ENCODE peak calls at places on chromosomes 13 and 19, in four cellular contexts. S is GM23338, Q is neural progenitor cell, H is GM23248. Z is an unnamed sample.

GRCh38 chr13:49560270-49561063 is 24.9 kb downstream of the RCBTB1 start:
- DNase-seq in H (peak), S (peak), Q (peak), Z (no peak)

GRCh38 chr19:11530432-11530831 is 1.5 kb upstream of the ECSIT start:
- DNase-seq in S (peak), H (peak), Q (peak), Z (peak)

GRCh38 chr13:36920612-36921185 is 661 bp upstream of the SMAD9 start:
- DNase-seq in S (peak), Q (peak), H (peak), Z (peak)

GRCh38 chr13:98488736-98489135 is 88.2 kb downstream of the STK24 start:
- DNase-seq in S (no peak), Q (no peak), H (no peak), Z (peak)

GRCh38 chr13:42526276-42526675 is 47.7 kb upstream of the TNFSF11 start:
- DNase-seq in H (no peak), Q (no peak), S (no peak), Z (no peak)

GRCh38 chr19:49097453-49098288 is 12.4 kb downstream of the SNRNP70 start:
- DNase-seq in S (peak), Q (peak), H (peak), Z (peak)

GRCh38 chr13:51797664-51798488 is 6.1 kb downstream of the DHRS12 start:
- DNase-seq in Q (peak), H (peak), S (peak), Z (peak)

GRCh38 chr13:89827552-89827951 is 1519.9 kb upstream of the MIR17HG start:
- DNase-seq in Q (no peak), H (no peak), S (no peak), Z (no peak)

GRCh38 chr19:42294471-42295137 is 7.3 kb upstream of the PRR19 start:
- DNase-seq in H (no peak), S (no peak), Q (no peak), Z (no peak)

GRCh38 chr19:43526884-43527859 is at the start of gene ETHE1:
- DNase-seq in H (peak), S (peak), Q (peak), Z (peak)

GRCh38 chr13:31207630-31208549 is 8.1 kb downstream of the B3GLCT start:
- DNase-seq in S (no peak), H (peak), Q (peak), Z (no peak)

GRCh38 chr13:90979059-90979458 is 368.4 kb upstream of the MIR17HG start:
- DNase-seq in S (no peak), H (no peak), Q (no peak), Z (no peak)

GRCh38 chr13:112880221-112880641 is 88.8 kb upstream of the MCF2L start:
- DNase-seq in H (no peak), S (no peak), Q (no peak), Z (no peak)

GRCh38 chr13:28423010-28423409 is 71.9 kb downstream of the FLT1 start:
- DNase-seq in S (no peak), Q (no peak), H (no peak), Z (peak)

GRCh38 chr19:42199440-42200115 is 17.9 kb downstream of the DEDD2 start:
- DNase-seq in H (no peak), Q (no peak), S (peak), Z (peak)

GRCh38 chr13:95492044-95492801 is 60.3 kb upstream of the CLDN10 start:
- DNase-seq in H (no peak), Q (peak), S (peak), Z (no peak)

GRCh38 chr19:21698215-21698614 is 69.2 kb downstream of the ZNF100 start:
- DNase-seq in S (peak), Q (peak), H (peak), Z (peak)

GRCh38 chr13:91406619-91407018 is 8.2 kb downstream of the GPC5 start:
- DNase-seq in H (peak), Q (peak), S (peak), Z (peak)

GRCh38 chr19:36222503-36222902 is 7.6 kb downstream of the ZNF146 start:
- DNase-seq in H (no peak), Q (no peak), S (no peak), Z (no peak)

GRCh38 chr13:98274921-98275487 is 97.9 kb upstream of the RNF113B start:
- DNase-seq in H (no peak), Q (no peak), S (no peak), Z (no peak)

GRCh38 chr19:245457-245856 is 45.7 kb downstream of the PLPP2 start:
- DNase-seq in S (no peak), Q (no peak), H (no peak), Z (no peak)

GRCh38 chr19:246551-246950 is 44.7 kb downstream of the PLPP2 start:
- DNase-seq in H (no peak), Q (no peak), S (peak), Z (peak)
- TF ChIP-seq EZH2phosphoT487 in H (no peak), Q (no peak), S (no peak), Z (no peak)

GRCh38 chr19:1400281-1401137 is 833 bp downstream of the GAMT start:
- DNase-seq in Q (peak), H (peak), S (no peak), Z (no peak)

GRCh38 chr19:1401138-1401888 is at the start of gene GAMT:
- DNase-seq in S (peak), H (peak), Q (peak), Z (peak)

GRCh38 chr19:1401889-1402217 is 511 bp upstream of the GAMT start:
- DNase-seq in Q (no peak), S (no peak), H (no peak), Z (no peak)

GRCh38 chr19:1399745-1400144 is 1.6 kb downstream of the GAMT start:
- DNase-seq in Q (no peak), S (no peak), H (no peak), Z (no peak)

GRCh38 chr19:1402411-1403070 is 1.2 kb upstream of the GAMT start:
- DNase-seq in Q (no peak), H (no peak), S (no peak), Z (no peak)
- H3K27ac ChIP-seq in Q (no peak), H (no peak), S (no peak), Z (no peak)

GRCh38 chr19:50202399-50202798 is 1.0 kb upstream of the MYH14 start:
- DNase-seq in H (no peak), Q (no peak), S (no peak), Z (no peak)
- TF ChIP-seq EZH2phosphoT487 in H (no peak), Q (no peak), S (no peak), Z (no peak)

GRCh38 chr13:102709536-102709935 is 14.7 kb upstream of the METTL21C start:
- DNase-seq in Q (no peak), H (no peak), S (no peak), Z (no peak)

GRCh38 chr13:102707465-102707864 is 12.6 kb upstream of the METTL21C start:
- DNase-seq in Q (no peak), S (no peak), H (peak), Z (no peak)

GRCh38 chr13:102708991-102709390 is 14.1 kb upstream of the METTL21C start:
- DNase-seq in Q (no peak), H (no peak), S (no peak), Z (no peak)

GRCh38 chr13:102708211-102708610 is 13.4 kb upstream of the METTL21C start:
- DNase-seq in Q (no peak), S (no peak), H (no peak), Z (no peak)

GRCh38 chr13:102710261-102710679 is 15.4 kb upstream of the METTL21C start:
- DNase-seq in S (no peak), Q (no peak), H (peak), Z (no peak)
- H3K27ac ChIP-seq in S (no peak), Q (no peak), H (no peak), Z (no peak)

GRCh38 chr13:62019858-62020257 is 604.2 kb upstream of the PCDH20 start:
- DNase-seq in S (no peak), H (no peak), Q (no peak), Z (no peak)

DNA sequence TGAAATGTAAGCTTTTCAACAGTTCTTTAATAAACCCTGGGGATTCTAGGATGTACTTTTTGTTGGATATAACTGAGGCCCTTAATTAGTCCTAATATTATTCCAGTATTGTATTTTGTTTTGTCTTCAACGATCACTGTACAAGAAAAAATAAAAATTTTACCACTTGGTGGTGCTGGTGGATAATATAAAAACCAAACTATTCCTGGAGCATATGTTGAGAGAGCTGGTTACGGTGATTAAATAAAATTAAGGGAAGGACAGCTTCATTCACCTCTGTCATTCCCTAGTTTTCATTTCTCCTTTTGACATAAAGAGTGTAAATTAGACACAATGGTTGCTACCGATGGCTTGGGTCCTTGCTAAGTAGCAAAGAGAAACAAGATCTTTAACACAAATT is 598.6 kb upstream of the PCDH20 start:
- DNase-seq in S (peak), H (no peak), Q (no peak), Z (peak)
- TF ChIP-seq EZH2phosphoT487 in S (no peak), H (no peak), Q (no peak), Z (no peak)

DNA sequence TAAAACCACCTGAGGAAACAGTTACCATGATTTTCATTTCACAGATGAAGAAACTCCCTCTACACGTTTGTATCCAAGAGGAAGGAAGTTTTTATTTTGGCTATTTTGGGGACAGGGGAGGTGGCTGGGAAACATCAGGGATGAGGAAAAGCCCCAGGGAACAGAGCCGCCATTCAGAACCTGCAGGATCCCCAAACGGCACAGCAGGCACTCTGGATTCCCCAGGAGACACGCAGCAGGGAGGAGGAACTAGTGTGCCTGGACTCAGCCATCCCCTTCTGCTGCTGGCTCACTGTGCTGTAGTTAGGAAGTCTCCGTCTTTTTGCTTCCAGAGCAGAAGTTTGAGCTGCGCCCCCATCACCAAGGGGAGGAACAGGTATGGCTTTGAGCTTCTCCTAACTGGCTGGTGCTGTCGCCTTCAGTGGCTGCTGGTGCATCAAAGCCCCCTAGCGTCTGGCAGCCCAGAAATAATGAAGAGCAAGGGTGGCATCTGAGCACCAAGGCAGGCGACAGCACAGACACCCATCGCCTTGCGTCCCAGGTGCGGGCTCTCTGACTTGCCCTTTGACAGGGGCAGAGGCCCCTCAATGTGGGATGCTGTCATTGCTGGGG is 4.2 kb downstream of the NAPA start:
- DNase-seq in Q (no peak), H (no peak), S (peak), Z (peak)
- H3K27ac ChIP-seq in Q (no peak), H (no peak), S (peak), Z (no peak)

GRCh38 chr13:107239213-107239612 is 671.3 kb upstream of the ARGLU1 start:
- DNase-seq in S (no peak), H (no peak), Q (no peak), Z (no peak)

GRCh38 chr13:107238262-107238661 is 670.3 kb upstream of the ARGLU1 start:
- DNase-seq in Q (no peak), S (peak), H (no peak), Z (no peak)

GRCh38 chr13:107231941-107232340 is 664.0 kb upstream of the ARGLU1 start:
- DNase-seq in Q (no peak), S (no peak), H (no peak), Z (no peak)

GRCh38 chr13:107233541-107233940 is 665.6 kb upstream of the ARGLU1 start:
- DNase-seq in Q (no peak), S (no peak), H (no peak), Z (no peak)

DNA sequence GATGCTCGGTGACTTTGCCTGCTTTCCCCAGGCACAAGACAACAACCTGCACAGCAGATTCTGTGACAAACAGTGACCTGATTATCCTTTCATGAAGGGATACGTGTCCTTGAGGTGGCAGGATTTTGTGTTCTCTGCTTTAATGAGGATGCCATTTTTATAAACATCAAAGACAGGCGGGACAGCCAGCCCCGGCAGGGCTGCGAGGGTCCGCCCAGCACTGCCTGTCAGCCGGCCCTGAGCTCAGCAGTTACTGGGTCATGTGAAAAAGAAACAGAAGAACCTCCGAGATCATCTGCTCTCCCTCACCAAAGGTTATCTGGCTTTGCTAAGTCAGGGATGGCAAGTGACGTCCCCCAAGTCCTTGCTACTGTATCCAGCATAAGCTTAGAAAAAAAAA is 666.4 kb upstream of the ARGLU1 start:
- DNase-seq in H (no peak), Q (no peak), S (no peak), Z (no peak)
- TF ChIP-seq EZH2phosphoT487 in H (no peak), Q (no peak), S (no peak), Z (no peak)